ENCODE peak calls at places on chromosomes 7 and 10, in nine cellular contexts. S is spleen, C is MM.1S, O is HL-60, N is gastrocnemius medialis, Z is GM12878, W is fibroblast of lung, X is endodermal cell, Y is cardiac muscle cell. Q is an unnamed sample.

GRCh38 chr7:5357951-5358350 is 65.7 kb downstream of the TNRC18 start:
- DNase-seq in S (no peak), C (no peak), O (no peak), N (no peak), Z (no peak), W (no peak), X (no peak), Y (no peak), Q (no peak)

GRCh38 chr10:15782851-15783250 is 63.1 kb upstream of the ITGA8 start:
- DNase-seq in S (no peak), C (no peak), O (no peak), N (no peak), Z (no peak), W (no peak), X (no peak), Y (no peak), Q (no peak)

GRCh38 chr7:13742719-13743640 is 246.5 kb downstream of the ETV1 start:
- DNase-seq in S (no peak), C (peak; percentile 30), O (peak; percentile 11), N (no peak), Z (no peak), W (peak; percentile 78), X (peak; percentile 51), Y (peak; percentile 72), Q (peak; percentile 61)

GRCh38 chr10:34406463-34407138 is 408.5 kb downstream of the PARD3 start:
- DNase-seq in S (no peak), C (no peak), O (no peak), N (no peak), Z (no peak), W (no peak), X (no peak), Y (no peak), Q (no peak)

GRCh38 chr7:130420943-130421578 is 19.8 kb downstream of the CEP41 start:
- DNase-seq in S (no peak), C (no peak), O (no peak), N (no peak), Z (no peak), W (no peak), X (no peak), Y (peak; percentile 9), Q (no peak)

GRCh38 chr10:131109746-131110145 is 201.8 kb downstream of the TCERG1L start:
- DNase-seq in S (peak; percentile 73), C (no peak), O (no peak), N (no peak), Z (no peak), W (no peak), X (no peak), Y (no peak), Q (no peak)

GRCh38 chr7:69728299-69728698 is 130.0 kb downstream of the AUTS2 start:
- DNase-seq in S (no peak), C (no peak), O (no peak), N (no peak), Z (no peak), W (no peak), X (no peak), Y (peak; percentile 17), Q (no peak)

GRCh38 chr10:85946713-85947326 is 419.8 kb downstream of the GRID1 start:
- DNase-seq in S (no peak), C (peak; percentile 58), O (peak; percentile 51), N (no peak), Z (peak; percentile 87), W (no peak), X (no peak), Y (no peak), Q (no peak)

GRCh38 chr10:131702521-131703356 is 198.1 kb upstream of the PPP2R2D start:
- DNase-seq in S (peak; percentile 45), C (no peak), O (no peak), N (no peak), Z (no peak), W (no peak), X (peak; percentile 39), Y (no peak), Q (no peak)

GRCh38 chr7:158975526-158976467 is 119.4 kb downstream of the DYNC2I1 start:
- DNase-seq in S (no peak), C (peak; percentile 69), O (no peak), N (no peak), Z (no peak), W (no peak), X (peak; percentile 65), Y (no peak), Q (no peak)

GRCh38 chr7:40194743-40195142 is 59.9 kb downstream of the SUGCT start:
- DNase-seq in S (no peak), C (no peak), O (no peak), N (no peak), Z (no peak), W (peak; percentile 84), X (no peak), Y (peak; percentile 60), Q (no peak)

GRCh38 chr10:103542764-103543616 is 49.5 kb downstream of the NEURL1 start:
- DNase-seq in S (peak; percentile 64), C (peak; percentile 58), O (peak; percentile 12), N (no peak), Z (peak; percentile 13), W (peak; percentile 48), X (peak; percentile 85), Y (peak; percentile 67), Q (peak; percentile 59)
- H3K4me3 ChIP-seq in S (peak overlapping the region; percentile 26), C (peak overlapping the region; percentile 43), O (no peak overlapping the region), N (peak overlapping the region; percentile 10), Z (peak overlapping the region; percentile 57), W (peak overlapping the region; percentile 45), X (peak overlapping the region; percentile 61), Y (peak overlapping the region; percentile 12), Q (no peak overlapping the region)

GRCh38 chr7:47290867-47291266 is 291.0 kb downstream of the TNS3 start:
- DNase-seq in S (no peak), C (no peak), O (no peak), N (no peak), Z (no peak), W (no peak), X (no peak), Y (no peak), Q (no peak)

GRCh38 chr7:47293884-47294568 is 287.9 kb downstream of the TNS3 start:
- DNase-seq in S (no peak), C (no peak), O (no peak), N (no peak), Z (no peak), W (peak; percentile 62), X (no peak), Y (peak; percentile 20), Q (peak; percentile 35)

GRCh38 chr7:47292832-47293309 is 289.0 kb downstream of the TNS3 start:
- DNase-seq in S (no peak), C (no peak), O (no peak), N (no peak), Z (no peak), W (peak; percentile 9), X (no peak), Y (peak; percentile 34), Q (peak; percentile 49)

GRCh38 chr7:47290466-47290865 is 291.4 kb downstream of the TNS3 start:
- DNase-seq in S (no peak), C (no peak), O (no peak), N (no peak), Z (no peak), W (no peak), X (no peak), Y (no peak), Q (no peak)

DNA sequence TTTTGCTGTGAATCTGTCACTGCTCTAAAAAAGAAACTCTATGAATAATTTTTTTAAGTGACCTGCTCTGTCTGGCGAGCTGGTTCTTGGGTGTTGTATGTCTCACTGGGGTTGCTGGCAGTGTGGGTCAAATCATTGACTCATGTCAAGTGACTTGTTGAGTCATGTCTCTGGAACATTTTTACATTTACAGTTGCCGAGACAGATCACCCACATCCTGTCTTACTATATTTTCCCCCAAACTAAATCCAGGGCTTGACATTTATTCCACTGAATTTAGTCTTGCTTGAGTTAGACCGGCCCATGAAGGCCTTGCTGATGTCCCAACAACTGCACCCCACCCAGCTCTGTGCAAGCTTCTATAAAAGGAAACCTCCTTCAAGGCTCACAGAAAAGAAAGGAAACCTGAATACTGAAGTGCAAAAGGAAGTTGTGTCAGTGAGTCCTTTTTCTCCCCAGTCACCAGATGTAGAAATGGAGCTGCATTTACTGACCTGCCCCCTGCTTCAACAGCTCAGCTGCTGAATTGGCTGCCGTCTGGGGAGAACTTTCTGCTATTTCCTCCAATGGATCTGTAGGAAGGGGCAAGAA is 290.4 kb downstream of the TNS3 start:
- DNase-seq in S (no peak), C (no peak), O (no peak), N (peak; percentile 65), Z (peak; percentile 50), W (peak; percentile 95), X (no peak), Y (peak; percentile 69), Q (no peak)
- H3K27ac ChIP-seq in S (peak overlapping the region; percentile 41), C (no peak overlapping the region), O (no peak overlapping the region), N (peak overlapping the region; percentile 87), Z (peak overlapping the region; percentile 60), W (peak overlapping the region; percentile 77), X (no peak overlapping the region), Y (no peak overlapping the region), Q (peak overlapping the region; percentile 66)

GRCh38 chr7:2099036-2099957 is 133.4 kb downstream of the MAD1L1 start:
- DNase-seq in S (peak; percentile 83), C (no peak), O (no peak), N (no peak), Z (no peak), W (no peak), X (no peak), Y (peak; percentile 23), Q (no peak)
- TF ChIP-seq CTCF in S (no peak), C (no peak), O (no peak), N (no peak), Z (peak; percentile 10), W (peak; percentile 17), X (no peak), Y (no peak), Q (no peak)

GRCh38 chr10:109898007-109898406 is 25.3 kb downstream of the XPNPEP1 start:
- DNase-seq in S (no peak), C (no peak), O (no peak), N (no peak), Z (no peak), W (no peak), X (peak; percentile 12), Y (no peak), Q (no peak)

GRCh38 chr10:109895848-109896247 is 27.5 kb downstream of the XPNPEP1 start:
- DNase-seq in S (no peak), C (no peak), O (no peak), N (no peak), Z (no peak), W (no peak), X (peak; percentile 28), Y (no peak), Q (no peak)

GRCh38 chr10:109898666-109899577 is 24.4 kb downstream of the XPNPEP1 start:
- DNase-seq in S (no peak), C (no peak), O (no peak), N (peak; percentile 43), Z (no peak), W (peak; percentile 56), X (peak; percentile 26), Y (no peak), Q (no peak)

GRCh38 chr10:109902992-109903947 is 20.0 kb downstream of the XPNPEP1 start:
- DNase-seq in S (no peak), C (peak; percentile 81), O (no peak), N (peak; percentile 20), Z (no peak), W (peak; percentile 40), X (no peak), Y (no peak), Q (no peak)

GRCh38 chr10:109899578-109900355 is 23.5 kb downstream of the XPNPEP1 start:
- DNase-seq in S (no peak), C (no peak), O (no peak), N (peak; percentile 38), Z (no peak), W (peak; percentile 47), X (peak; percentile 6), Y (peak; percentile 81), Q (no peak)
- H3K4me3 ChIP-seq in S (no peak overlapping the region), C (no peak overlapping the region), O (no peak overlapping the region), N (no peak overlapping the region), Z (no peak overlapping the region), W (no peak overlapping the region), X (no peak overlapping the region), Y (no peak overlapping the region), Q (no peak overlapping the region)

GRCh38 chr7:41507686-41508268 is 195.1 kb downstream of the INHBA start:
- DNase-seq in S (no peak), C (no peak), O (no peak), N (no peak), Z (no peak), W (no peak), X (no peak), Y (no peak), Q (no peak)
- H3K27ac ChIP-seq in S (no peak overlapping the region), C (no peak overlapping the region), O (no peak overlapping the region), N (no peak overlapping the region), Z (no peak overlapping the region), W (no peak overlapping the region), X (no peak overlapping the region), Y (no peak overlapping the region), Q (no peak overlapping the region)